ENCODE peak calls at places on chromosomes 2 and 18, in eight cellular contexts. L is NCI-H2081 treated with DMSO at 0.1 percent for 48 hours; A is stimulated activated CD4-positive, alpha-beta T cell treated with anti-CD3 and anti-CD28 coated beads, Interleukin-1b, Interleukin-23, amount 100 ng/mL, for 24 hours; V is AG04450; T is left ventricle myocardium inferior; B is naive B cell; Y is HTR-8/SVneo; M is activated naive CD8-positive, alpha-beta T cell treated with anti-CD3 and anti-CD28 coated beads, Interleukin-2, amount 10 ng/mL, durations not matched to agents 7 days and 5 days. U is an unnamed sample.
A peak's percentile ranks its signal among the peaks of the same experiment; 100 is the strongest.

GRCh38 chr2:10647451-10647850 is 42.3 kb downstream of the NOL10 start:
- DNase-seq in L (no peak), A (no peak), V (no peak), T (peak; percentile 27), B (no peak), Y (no peak), M (no peak), U (no peak)

GRCh38 chr2:69798909-69799526 is 30.4 kb upstream of the GMCL1 start:
- DNase-seq in L (no peak), A (no peak), V (peak; percentile 20), T (no peak), B (no peak), Y (no peak), M (no peak), U (no peak)

GRCh38 chr18:29418136-29418535 is 1241.2 kb upstream of the CDH2 start:
- DNase-seq in L (no peak), A (no peak), V (peak; percentile 10), T (no peak), B (no peak), Y (no peak), M (no peak), U (no peak)

GRCh38 chr2:100105678-100106054 is 36.7 kb downstream of the AFF3 start:
- DNase-seq in L (no peak), A (no peak), V (no peak), T (no peak), B (no peak), Y (peak; percentile 9), M (no peak), U (no peak)

GRCh38 chr18:69757733-69758132 is 189.9 kb downstream of the CD226 start:
- DNase-seq in L (peak; percentile 85), A (no peak), V (no peak), T (no peak), B (no peak), Y (no peak), M (no peak), U (no peak)

GRCh38 chr2:65435625-65436168 is 3.3 kb upstream of the SPRED2 start:
- DNase-seq in L (peak; percentile 11), A (no peak), V (peak; percentile 74), T (peak; percentile 90), B (peak; percentile 37), Y (peak; percentile 96), M (peak; percentile 70), U (peak; percentile 92)

GRCh38 chr2:187055463-187055862 is 206.5 kb upstream of the ZSWIM2 start:
- DNase-seq in L (no peak), A (no peak), V (no peak), T (no peak), B (no peak), Y (no peak), M (no peak), U (no peak)

GRCh38 chr18:47909484-47909883 is 21.0 kb downstream of the SMAD2 start:
- DNase-seq in L (no peak), A (no peak), V (no peak), T (no peak), B (no peak), Y (no peak), M (no peak), U (no peak)

GRCh38 chr2:62505109-62505508 is 886 bp downstream of the TMEM17 start:
- DNase-seq in L (no peak), A (no peak), V (no peak), T (no peak), B (no peak), Y (no peak), M (no peak), U (no peak)

GRCh38 chr18:49731860-49732311 is 81.4 kb downstream of the ACAA2 start:
- DNase-seq in L (no peak), A (no peak), V (no peak), T (no peak), B (no peak), Y (no peak), M (no peak), U (no peak)

GRCh38 chr2:25878361-25879132 is at the start of gene ASXL2:
- DNase-seq in L (peak; percentile 95), A (peak; percentile 93), V (peak; percentile 89), T (peak; percentile 97), B (peak; percentile 96), Y (peak; percentile 95), M (peak; percentile 99), U (peak; percentile 99)

GRCh38 chr2:170745263-170745662 is 24.9 kb upstream of the ERICH2 start:
- DNase-seq in L (no peak), A (no peak), V (no peak), T (no peak), B (no peak), Y (no peak), M (no peak), U (no peak)

GRCh38 chr2:207474871-207475485 is 54.8 kb upstream of the CREB1 start:
- DNase-seq in L (no peak), A (peak; percentile 11), V (no peak), T (no peak), B (peak; percentile 48), Y (peak; percentile 46), M (no peak), U (no peak)

GRCh38 chr2:8821276-8822217 is 15.9 kb downstream of the KIDINS220 start:
- DNase-seq in L (no peak), A (no peak), V (no peak), T (peak; percentile 41), B (no peak), Y (no peak), M (no peak), U (no peak)

GRCh38 chr2:134774786-134775641 is 56.2 kb upstream of the TMEM163 start:
- DNase-seq in L (peak; percentile 34), A (no peak), V (no peak), T (no peak), B (no peak), Y (no peak), M (no peak), U (no peak)

GRCh38 chr2:231985823-231986261 is 24.3 kb downstream of the DIS3L2 start:
- DNase-seq in L (no peak), A (no peak), V (no peak), T (no peak), B (no peak), Y (no peak), M (no peak), U (no peak)

GRCh38 chr18:63947051-63947790 is 1.9 kb upstream of the HMSD start:
- DNase-seq in L (no peak), A (no peak), V (no peak), T (no peak), B (no peak), Y (no peak), M (no peak), U (no peak)

GRCh38 chr18:48412339-48412929 is 3.3 kb upstream of the ZBTB7C start:
- DNase-seq in L (no peak), A (no peak), V (no peak), T (no peak), B (no peak), Y (peak; percentile 27), M (no peak), U (no peak)

GRCh38 chr2:240839152-240840143 is 19.4 kb upstream of the KIF1A start:
- DNase-seq in L (no peak), A (no peak), V (no peak), T (no peak), B (no peak), Y (no peak), M (no peak), U (no peak)

GRCh38 chr2:39437522-39438296 is 624 bp upstream of the MAP4K3 start:
- DNase-seq in L (peak; percentile 67), A (no peak), V (no peak), T (peak; percentile 28), B (peak; percentile 54), Y (no peak), M (peak; percentile 53), U (no peak)

GRCh38 chr2:1497122-1497611 is 83.9 kb downstream of the TPO start:
- DNase-seq in L (no peak), A (no peak), V (no peak), T (no peak), B (no peak), Y (no peak), M (peak; percentile 14), U (no peak)

GRCh38 chr18:23398401-23398800 is 54.7 kb upstream of the RIOK3 start:
- DNase-seq in L (no peak), A (no peak), V (no peak), T (no peak), B (no peak), Y (no peak), M (no peak), U (no peak)

U was measured in Right ventricle myocardium inferior.